ENCODE peak calls at places on chromosomes 13 and 19, in six cellular contexts. K is tibial artery, U is sigmoid colon, I is A549, J is heart right ventricle, A is left lung. R is an unnamed sample.

GRCh38 chr19:35093941-35094647 is 21.5 kb upstream of the FXYD3 start:
- DNase-seq in K (no peak), U (no peak), I (no peak), J (no peak), A (peak), R (peak)

GRCh38 chr13:109397285-109397684 is 389.1 kb downstream of the IRS2 start:
- DNase-seq in K (no peak), U (no peak), I (no peak), J (no peak), A (no peak), R (no peak)

GRCh38 chr19:11381535-11382369 is 2.4 kb downstream of the EPOR start:
- DNase-seq in K (peak), U (peak), I (peak), J (peak), A (peak), R (peak)

GRCh38 chr19:6532244-6532999 is 1.6 kb downstream of the TNFSF9 start:
- DNase-seq in K (no peak), U (no peak), I (peak), J (no peak), A (no peak), R (peak)

GRCh38 chr19:13441810-13442512 is 64.3 kb downstream of the CACNA1A start:
- DNase-seq in K (no peak), U (no peak), I (peak), J (peak), A (no peak), R (no peak)

GRCh38 chr13:74662895-74663294 is 528.7 kb upstream of the KLF12 start:
- DNase-seq in K (no peak), U (no peak), I (no peak), J (no peak), A (no peak), R (no peak)

GRCh38 chr19:8322638-8322997 is 1.3 kb downstream of the RPS28 start:
- DNase-seq in K (no peak), U (no peak), I (no peak), J (no peak), A (no peak), R (no peak)

GRCh38 chr19:10286803-10287737 is at the start of gene ICAM4:
- DNase-seq in K (no peak), U (no peak), I (no peak), J (peak), A (peak), R (peak)

GRCh38 chr13:46605824-46606554 is 53.0 kb downstream of the LRCH1 start:
- DNase-seq in K (no peak), U (no peak), I (no peak), J (no peak), A (no peak), R (no peak)

GRCh38 chr13:113405481-113406300 is 41.8 kb upstream of the GRTP1 start:
- DNase-seq in K (peak), U (peak), I (no peak), J (no peak), A (peak), R (no peak)

GRCh38 chr19:1400281-1401137 is 833 bp downstream of the GAMT start:
- DNase-seq in K (peak), U (no peak), I (peak), J (peak), A (peak), R (no peak)

GRCh38 chr13:107202371-107203023 is 634.6 kb upstream of the ARGLU1 start:
- DNase-seq in K (no peak), U (no peak), I (no peak), J (peak), A (no peak), R (no peak)

GRCh38 chr13:74131206-74131605 is 3.0 kb downstream of the KLF12 start:
- DNase-seq in K (no peak), U (no peak), I (no peak), J (peak), A (no peak), R (no peak)

GRCh38 chr13:42275506-42275905 is 3.6 kb downstream of the AKAP11 start:
- DNase-seq in K (no peak), U (no peak), I (no peak), J (no peak), A (no peak), R (no peak)

GRCh38 chr19:1469200-1469935 is 9.6 kb downstream of the C19orf25 start:
- DNase-seq in K (no peak), U (no peak), I (no peak), J (no peak), A (peak), R (peak)

GRCh38 chr13:72820156-72820897 is 38.4 kb downstream of the PIBF1 start:
- DNase-seq in K (no peak), U (no peak), I (no peak), J (no peak), A (no peak), R (no peak)

GRCh38 chr13:46057251-46058015 is 4.9 kb upstream of the ZC3H13 start:
- DNase-seq in K (no peak), U (no peak), I (no peak), J (no peak), A (no peak), R (no peak)

GRCh38 chr13:105502193-105502592 is 1033.3 kb downstream of the EFNB2 start:
- DNase-seq in K (no peak), U (no peak), I (no peak), J (no peak), A (no peak), R (no peak)

GRCh38 chr19:40398417-40399056 is 8.6 kb upstream of the HIPK4 start:
- DNase-seq in K (no peak), U (no peak), I (peak), J (no peak), A (peak), R (peak)

GRCh38 chr13:79775830-79776229 is 294.9 kb downstream of the NDFIP2 start:
- DNase-seq in K (no peak), U (no peak), I (peak), J (peak), A (no peak), R (no peak)

GRCh38 chr13:81872581-81872980 is 1531.7 kb upstream of the SPRY2 start:
- DNase-seq in K (no peak), U (no peak), I (peak), J (no peak), A (no peak), R (no peak)

GRCh38 chr13:75395901-75396300 is 86.1 kb downstream of the TBC1D4 start:
- DNase-seq in K (no peak), U (no peak), I (no peak), J (no peak), A (no peak), R (no peak)

GRCh38 chr19:50167314-50167721 is 4.2 kb upstream of the IZUMO2 start:
- DNase-seq in K (no peak), U (no peak), I (no peak), J (no peak), A (no peak), R (no peak)

GRCh38 chr13:80755925-80756324 is 415.0 kb upstream of the SPRY2 start:
- DNase-seq in K (no peak), U (no peak), I (no peak), J (no peak), A (no peak), R (no peak)

GRCh38 chr19:30695171-30695875 is 323.1 kb downstream of the ZNF536 start:
- DNase-seq in K (no peak), U (peak), I (no peak), J (no peak), A (no peak), R (no peak)

GRCh38 chr19:49921871-49922755 is 6.9 kb upstream of the ATF5 start:
- DNase-seq in K (no peak), U (no peak), I (no peak), J (no peak), A (peak), R (no peak)

GRCh38 chr19:48206402-48207093 is 36.1 kb downstream of the ZSWIM9 start:
- DNase-seq in K (no peak), U (no peak), I (no peak), J (no peak), A (no peak), R (peak)

GRCh38 chr19:20182232-20182785 is 15.3 kb downstream of the ZNF486 start:
- DNase-seq in K (no peak), U (no peak), I (no peak), J (no peak), A (no peak), R (no peak)

GRCh38 chr19:39926170-39926755 is 8.2 kb downstream of the FCGBP start:
- DNase-seq in K (no peak), U (no peak), I (no peak), J (no peak), A (no peak), R (no peak)

GRCh38 chr13:46914341-46914740 is 17.5 kb upstream of the HTR2A start:
- DNase-seq in K (no peak), U (no peak), I (no peak), J (no peak), A (no peak), R (no peak)

GRCh38 chr19:49546825-49547565 is 19.2 kb downstream of the RCN3 start:
- DNase-seq in K (peak), U (peak), I (peak), J (peak), A (no peak), R (no peak)

GRCh38 chr13:110393761-110394160 is 86.7 kb downstream of the COL4A2 start:
- DNase-seq in K (no peak), U (no peak), I (no peak), J (no peak), A (no peak), R (no peak)

GRCh38 chr13:46796515-46797467 is at the start of gene ESD:
- DNase-seq in K (peak), U (peak), I (peak), J (peak), A (peak), R (peak)

GRCh38 chr13:27131202-27131623 is 40.4 kb downstream of the USP12 start:
- DNase-seq in K (no peak), U (no peak), I (peak), J (no peak), A (no peak), R (no peak)

GRCh38 chr13:40146586-40147240 is 491.3 kb downstream of the COG6 start:
- DNase-seq in K (no peak), U (no peak), I (no peak), J (no peak), A (no peak), R (no peak)

GRCh38 chr19:7869453-7869909 is 4.7 kb downstream of the PRR36 start:
- DNase-seq in K (no peak), U (no peak), I (peak), J (peak), A (peak), R (peak)

GRCh38 chr13:113637262-113638160 is 20.5 kb downstream of the ATP4B start:
- DNase-seq in K (peak), U (peak), I (no peak), J (no peak), A (no peak), R (no peak)

GRCh38 chr13:113115363-113116205 is 7.0 kb upstream of the F10 start:
- DNase-seq in K (peak), U (peak), I (no peak), J (no peak), A (peak), R (peak)

GRCh38 chr19:58157045-58157728 is 6.6 kb upstream of the ZNF329 start:
- DNase-seq in K (no peak), U (no peak), I (no peak), J (no peak), A (peak), R (no peak)

GRCh38 chr19:58154287-58154678 is 3.7 kb upstream of the ZNF329 start:
- DNase-seq in K (peak), U (peak), I (no peak), J (peak), A (no peak), R (peak)

GRCh38 chr19:58153386-58153785 is 2.8 kb upstream of the ZNF329 start:
- DNase-seq in K (no peak), U (no peak), I (no peak), J (no peak), A (no peak), R (no peak)

GRCh38 chr19:58150328-58150921 is at the start of gene ZNF329:
- DNase-seq in K (peak), U (peak), I (peak), J (peak), A (peak), R (peak)

DNA sequence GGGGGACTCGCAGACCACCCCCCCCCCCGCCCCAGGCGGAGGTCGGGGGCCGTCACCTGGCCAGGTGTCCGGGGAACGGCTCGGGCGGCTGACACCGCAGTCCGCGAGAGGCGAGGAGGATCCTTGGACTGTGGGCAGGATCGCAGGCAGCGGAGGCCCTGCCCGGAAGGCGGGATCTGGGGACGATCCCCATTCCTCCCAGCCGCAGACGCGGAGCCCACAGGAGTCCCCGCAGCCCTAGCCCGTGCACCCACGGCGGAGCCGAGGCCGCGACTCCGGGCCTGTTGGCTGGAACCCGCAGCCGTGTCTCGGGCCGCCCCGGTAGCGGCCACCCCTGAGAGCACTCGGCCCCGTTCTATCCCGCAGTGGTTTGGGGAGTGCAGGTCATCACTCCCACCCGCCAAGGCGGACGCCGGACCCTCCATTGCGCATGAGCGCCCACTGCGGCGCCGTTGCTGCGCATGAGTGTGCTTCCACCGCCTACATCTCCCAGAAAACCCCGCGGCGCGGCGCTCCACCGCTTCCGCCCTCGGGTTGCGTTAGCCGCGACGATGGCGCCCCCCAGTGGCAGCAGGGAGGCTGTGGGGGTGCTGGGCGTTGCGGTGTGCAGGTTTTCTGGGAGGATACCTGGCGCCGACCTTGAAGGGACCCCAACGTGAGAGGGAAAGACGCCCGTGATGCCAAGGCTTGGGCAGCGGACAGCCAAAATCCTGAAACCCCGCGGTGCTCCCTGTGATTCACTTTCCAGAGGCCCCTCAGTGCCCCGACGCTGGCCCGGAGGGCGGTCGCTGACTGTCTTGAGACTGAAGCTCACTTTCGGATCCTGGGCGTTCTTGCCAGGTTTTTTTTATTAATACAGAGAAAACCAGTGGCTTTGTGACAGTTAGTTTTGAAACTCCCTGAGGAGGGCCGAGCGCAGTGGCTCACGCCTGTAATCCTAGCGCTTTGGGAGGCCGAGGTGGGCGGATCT is 4.4 kb upstream of the ZNF329 start:
- DNase-seq in K (peak), U (peak), I (peak), J (peak), A (peak), R (peak)
- H3K27ac ChIP-seq in K (peak), U (peak), I (peak), J (peak), A (peak), R (peak)

DNA sequence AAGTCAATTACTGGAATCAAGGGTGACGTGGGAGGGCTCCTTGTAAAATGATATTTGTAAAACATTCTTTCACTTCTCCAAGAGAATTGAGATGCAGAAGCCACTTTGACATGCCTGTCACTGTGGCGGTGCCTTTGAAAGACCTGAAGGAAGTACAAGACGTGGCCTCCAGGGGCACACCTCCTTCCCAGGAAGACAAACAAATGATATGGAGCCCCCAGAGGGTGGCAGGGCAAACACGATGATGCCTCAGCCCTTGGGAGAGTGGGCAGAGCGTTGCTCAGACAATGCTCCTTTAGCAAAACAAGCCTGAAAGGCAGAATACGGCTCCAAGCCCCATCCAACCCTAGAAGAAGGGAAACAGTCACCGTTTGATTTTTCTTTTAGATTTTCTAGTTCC is 9.3 kb upstream of the ATP12A start:
- DNase-seq in K (no peak), U (no peak), I (peak), J (no peak), A (no peak), R (no peak)
- H3K4me3 ChIP-seq in K (no peak), U (no peak), I (peak), J (no peak), A (no peak), R (no peak)

GRCh38 chr13:26038931-26039475 is 12.8 kb downstream of the SHISA2 start:
- DNase-seq in K (no peak), U (no peak), I (no peak), J (no peak), A (no peak), R (no peak)

GRCh38 chr13:26036383-26036782 is 15.4 kb downstream of the SHISA2 start:
- DNase-seq in K (no peak), U (no peak), I (no peak), J (no peak), A (no peak), R (no peak)

GRCh38 chr13:26034018-26034417 is 17.8 kb downstream of the SHISA2 start:
- DNase-seq in K (no peak), U (no peak), I (no peak), J (no peak), A (no peak), R (no peak)

GRCh38 chr13:26041476-26041875 is 10.3 kb downstream of the SHISA2 start:
- DNase-seq in K (no peak), U (no peak), I (no peak), J (no peak), A (no peak), R (no peak)

DNA sequence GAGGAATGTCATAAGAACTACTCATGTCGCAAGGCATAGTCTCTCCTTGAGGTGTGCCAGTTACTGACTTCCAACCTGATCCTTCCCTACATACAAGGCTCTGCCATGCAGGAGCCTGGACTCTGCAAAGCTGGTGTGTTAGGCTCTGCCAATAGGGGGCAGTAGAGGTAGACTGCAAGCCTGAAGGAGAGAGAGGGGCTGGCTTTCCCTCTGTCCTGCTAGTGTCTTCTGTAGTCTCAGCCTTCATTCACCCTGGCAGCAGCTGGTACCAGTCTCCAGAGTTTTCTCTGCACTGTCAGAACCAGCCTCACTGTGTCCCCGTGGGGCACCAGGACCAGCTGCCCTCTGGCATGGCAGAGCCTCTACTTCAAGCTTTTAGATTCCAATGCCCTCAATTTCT is 14.5 kb downstream of the SHISA2 start:
- DNase-seq in K (no peak), U (no peak), I (peak), J (no peak), A (no peak), R (no peak)
- TF ChIP-seq CTCF in K (no peak), U (no peak), I (peak), J (peak), A (peak), R (peak)

GRCh38 chr13:30905932-30906383 is at the start of gene MEDAG:
- DNase-seq in K (peak), U (peak), I (no peak), J (peak), A (peak), R (peak)
- H3K27ac ChIP-seq in K (peak), U (peak), I (peak), J (peak), A (peak), R (peak)

R was measured in lower lobe of right lung.